ENCODE peak calls at places on chromosomes 3 and 15, in eight cellular contexts. U is NCI-H1105; N is stimulated activated CD4-positive, alpha-beta T cell treated with anti-CD3 and anti-CD28 coated beads, TNF-alpha, amount 100 ng/mL, for 4 hours; I is CD8-positive, alpha-beta T cell; G is activated CD8-positive, alpha-beta T cell treated with anti-CD3 and anti-CD28 coated beads, Interleukin-2, amount 10 ng/mL, durations not matched to agents 7 days and 5 days; D is RWPE1; C is activated gamma-delta T cell treated with anti-CD3 and anti-CD28 coated beads, Interleukin-2, amount 50 U/mL, for 16 hours; H is lower lobe of right lung. F is an unnamed sample.

GRCh38 chr3:184683234-184683633 is 28.6 kb downstream of the MAGEF1 start:
- DNase-seq in U (no peak), N (no peak), I (no peak), G (no peak), D (no peak), C (no peak), H (no peak), F (no peak)

GRCh38 chr3:181885868-181886630 is 174.3 kb downstream of the SOX2 start:
- DNase-seq in U (no peak), N (no peak), I (no peak), G (no peak), D (no peak), C (no peak), H (no peak), F (no peak)

GRCh38 chr3:179533274-179533673 is 29.5 kb upstream of the ACTL6A start:
- DNase-seq in U (no peak), N (no peak), I (no peak), G (no peak), D (no peak), C (no peak), H (no peak), F (no peak)

GRCh38 chr15:39833515-39833981 is 50.9 kb upstream of the FSIP1 start:
- DNase-seq in U (no peak), N (no peak), I (no peak), G (no peak), D (peak; percentile 44), C (no peak), H (no peak), F (peak; percentile 47)

GRCh38 chr3:37993811-37994638 is 3.4 kb downstream of the VILL start:
- DNase-seq in U (no peak), N (peak; percentile 38), I (peak; percentile 65), G (peak; percentile 72), D (no peak), C (peak; percentile 38), H (peak; percentile 91), F (peak; percentile 85)

GRCh38 chr3:108117245-108117644 is 26.4 kb upstream of the CD47 start:
- DNase-seq in U (no peak), N (no peak), I (no peak), G (no peak), D (no peak), C (no peak), H (no peak), F (peak; percentile 20)

GRCh38 chr3:115363071-115363470 is 216.0 kb upstream of the ZBTB20 start:
- DNase-seq in U (no peak), N (no peak), I (no peak), G (no peak), D (no peak), C (no peak), H (no peak), F (peak; percentile 38)

GRCh38 chr3:5232570-5232969 is 45.1 kb downstream of the EDEM1 start:
- DNase-seq in U (no peak), N (no peak), I (no peak), G (no peak), D (no peak), C (no peak), H (no peak), F (no peak)

GRCh38 chr15:55770808-55771207 is 27.9 kb upstream of the PRTG start:
- DNase-seq in U (no peak), N (no peak), I (no peak), G (no peak), D (no peak), C (no peak), H (no peak), F (no peak)

GRCh38 chr3:117873236-117873635 is 1161.4 kb downstream of the IGSF11 start:
- DNase-seq in U (peak; percentile 83), N (no peak), I (no peak), G (no peak), D (no peak), C (no peak), H (no peak), F (peak; percentile 6)

GRCh38 chr3:125061170-125061569 is 5.4 kb upstream of the HEG1 start:
- DNase-seq in U (no peak), N (no peak), I (no peak), G (no peak), D (no peak), C (no peak), H (no peak), F (peak; percentile 97)

GRCh38 chr3:186921578-186921977 is 8.7 kb upstream of the ST6GAL1 start:
- DNase-seq in U (no peak), N (no peak), I (no peak), G (no peak), D (no peak), C (no peak), H (no peak), F (no peak)

GRCh38 chr15:83092309-83092976 is 15.0 kb upstream of the TM6SF1 start:
- DNase-seq in U (no peak), N (no peak), I (no peak), G (no peak), D (no peak), C (no peak), H (peak; percentile 65), F (peak; percentile 55)

GRCh38 chr3:55143336-55143735 is 215.5 kb upstream of the LRTM1 start:
- DNase-seq in U (no peak), N (no peak), I (no peak), G (no peak), D (no peak), C (no peak), H (no peak), F (no peak)

GRCh38 chr3:100984257-100984772 is 8.9 kb downstream of the ABI3BP start:
- DNase-seq in U (no peak), N (no peak), I (no peak), G (no peak), D (no peak), C (no peak), H (no peak), F (no peak)

GRCh38 chr15:31328425-31328998 is 1.9 kb downstream of the KLF13 start:
- DNase-seq in U (no peak), N (peak; percentile 71), I (peak; percentile 69), G (peak; percentile 77), D (peak; percentile 30), C (peak; percentile 70), H (peak; percentile 83), F (peak; percentile 39)

GRCh38 chr15:79475312-79475711 is 43.2 kb downstream of the MINAR1 start:
- DNase-seq in U (no peak), N (no peak), I (no peak), G (no peak), D (no peak), C (no peak), H (no peak), F (peak; percentile 35)

GRCh38 chr3:132034486-132035464 is at the start of gene CPNE4:
- DNase-seq in U (peak; percentile 95), N (peak; percentile 9), I (peak; percentile 39), G (peak; percentile 79), D (peak; percentile 78), C (no peak), H (peak; percentile 87), F (peak; percentile 44)

GRCh38 chr15:75843618-75844610 is 667 bp downstream of the UBE2Q2 start:
- DNase-seq in U (peak; percentile 24), N (peak; percentile 21), I (peak; percentile 54), G (peak; percentile 56), D (peak; percentile 77), C (peak; percentile 18), H (peak; percentile 76), F (peak; percentile 44)

GRCh38 chr15:36371509-36371908 is 207.9 kb upstream of the CDIN1 start:
- DNase-seq in U (no peak), N (no peak), I (no peak), G (no peak), D (peak; percentile 36), C (no peak), H (no peak), F (no peak)

GRCh38 chr3:59040902-59041301 is 8.9 kb downstream of the CFAP20DC start:
- DNase-seq in U (no peak), N (no peak), I (no peak), G (no peak), D (no peak), C (no peak), H (no peak), F (no peak)

GRCh38 chr3:38127611-38128302 is 9.2 kb downstream of the ACAA1 start:
- DNase-seq in U (no peak), N (no peak), I (no peak), G (no peak), D (no peak), C (no peak), H (peak; percentile 69), F (no peak)

GRCh38 chr3:115885621-115886020 is 262.3 kb downstream of the GAP43 start:
- DNase-seq in U (no peak), N (no peak), I (no peak), G (no peak), D (no peak), C (no peak), H (no peak), F (peak; percentile 17)

GRCh38 chr3:101310580-101311375 is 9.6 kb downstream of the IMPG2 start:
- DNase-seq in U (no peak), N (no peak), I (no peak), G (no peak), D (no peak), C (no peak), H (no peak), F (peak; percentile 94)

GRCh38 chr3:32110233-32110760 is 3.9 kb downstream of the GPD1L start:
- DNase-seq in U (no peak), N (no peak), I (no peak), G (no peak), D (no peak), C (no peak), H (no peak), F (peak; percentile 2)

GRCh38 chr3:180036678-180037455 is at the start of gene PEX5L:
- DNase-seq in U (peak; percentile 96), N (no peak), I (no peak), G (peak; percentile 59), D (peak; percentile 41), C (no peak), H (peak; percentile 57), F (peak; percentile 35)

GRCh38 chr15:48592929-48593328 is 52.6 kb downstream of the FBN1 start:
- DNase-seq in U (no peak), N (no peak), I (no peak), G (no peak), D (no peak), C (no peak), H (no peak), F (peak; percentile 73)

GRCh38 chr3:152374260-152374990 is 105.7 kb downstream of the MBNL1 start:
- DNase-seq in U (no peak), N (no peak), I (no peak), G (no peak), D (no peak), C (no peak), H (no peak), F (peak; percentile 20)

GRCh38 chr3:51934991-51935885 is 6.5 kb downstream of the RRP9 start:
- DNase-seq in U (no peak), N (no peak), I (no peak), G (no peak), D (no peak), C (no peak), H (no peak), F (no peak)

GRCh38 chr3:158106773-158107461 is 697 bp upstream of the SHOX2 start:
- DNase-seq in U (no peak), N (no peak), I (no peak), G (no peak), D (no peak), C (no peak), H (no peak), F (no peak)

GRCh38 chr3:11591006-11591360 is 52.7 kb downstream of the VGLL4 start:
- DNase-seq in U (no peak), N (no peak), I (no peak), G (no peak), D (no peak), C (no peak), H (no peak), F (peak; percentile 59)

GRCh38 chr15:66004618-66005262 is 135.4 kb downstream of the RAB11A start:
- DNase-seq in U (no peak), N (no peak), I (no peak), G (peak; percentile 56), D (peak; percentile 77), C (no peak), H (no peak), F (peak; percentile 37)

GRCh38 chr3:100046986-100047385 is 67.3 kb downstream of the FILIP1L start:
- DNase-seq in U (no peak), N (no peak), I (no peak), G (no peak), D (no peak), C (no peak), H (no peak), F (no peak)

GRCh38 chr3:113104746-113105479 is 106.4 kb upstream of the BOC start:
- DNase-seq in U (no peak), N (no peak), I (no peak), G (no peak), D (no peak), C (no peak), H (no peak), F (no peak)